ENCODE peak calls at places on chromosome 1, in eight cellular contexts. E is AG04450, Z is NCI-H524, X is NCI-H226, N is T-helper 1 cell, S is tibial nerve, G is cardiac septum, C is brain pericyte. J is an unnamed sample.

GRCh38 chr1:89908294-89908992 is 86.5 kb upstream of the ZNF326 start:
- DNase-seq in Z (no peak), S (no peak), X (peak; percentile 21), E (no peak), N (no peak), G (no peak), C (no peak), J (no peak)

GRCh38 chr1:78715181-78715661 is 65.6 kb downstream of the IFI44 start:
- DNase-seq in C (no peak), Z (no peak), G (no peak), N (no peak), E (no peak), X (peak; percentile 24), S (no peak), J (no peak)

GRCh38 chr1:110087812-110088738 is 17.6 kb upstream of the ALX3 start:
- DNase-seq in N (no peak), Z (peak; percentile 6), S (peak; percentile 85), X (peak; percentile 50), G (no peak), C (no peak), E (peak; percentile 20), J (peak; percentile 14)

GRCh38 chr1:177848577-177848976 is 121.3 kb downstream of the SEC16B start:
- DNase-seq in G (no peak), N (no peak), S (no peak), Z (no peak), X (no peak), C (no peak), E (no peak), J (no peak)

GRCh38 chr1:170886460-170886859 is 48.9 kb upstream of the MROH9 start:
- DNase-seq in S (no peak), C (no peak), E (no peak), N (no peak), X (no peak), G (no peak), Z (no peak), J (no peak)

GRCh38 chr1:6348511-6349191 is 44.9 kb downstream of the ACOT7 start:
- DNase-seq in N (peak; percentile 33), X (no peak), S (no peak), Z (no peak), C (no peak), G (no peak), E (no peak), J (no peak)

GRCh38 chr1:180560200-180560867 is 1.6 kb downstream of the OVAAL start:
- DNase-seq in X (peak; percentile 74), Z (no peak), E (no peak), S (no peak), N (no peak), G (no peak), C (no peak), J (no peak)

GRCh38 chr1:81414417-81415087 is 386.2 kb upstream of the ADGRL2 start:
- DNase-seq in E (no peak), G (peak; percentile 87), C (peak; percentile 17), Z (peak; percentile 2), S (peak; percentile 78), N (no peak), X (no peak), J (no peak)

GRCh38 chr1:229186373-229187056 is 84.4 kb upstream of the RAB4A start:
- DNase-seq in X (no peak), E (no peak), G (no peak), Z (no peak), N (no peak), S (no peak), C (no peak), J (no peak)

GRCh38 chr1:224203243-224204016 is 20.4 kb downstream of the DEGS1 start:
- DNase-seq in E (no peak), X (no peak), N (no peak), Z (no peak), C (no peak), G (no peak), S (peak; percentile 39), J (peak; percentile 13)

GRCh38 chr1:11923827-11924113 is 2.5 kb downstream of the KIAA2013 start:
- DNase-seq in C (no peak), S (no peak), G (no peak), E (no peak), X (no peak), N (no peak), Z (no peak), J (no peak)